ENCODE peak calls at places on chromosomes 3 and 15, in seven cellular contexts. W is activated naive CD4-positive, alpha-beta T cell treated with anti-CD3 and anti-CD28 coated beads, Interleukin-2, amount 50 U/mL, for 16 hours; P is ascending aorta; H is NCI-H1694; A is hypothalamus; R is cardiac fibroblast; B is stomach. O is an unnamed sample.
A peak's percentile ranks its signal among the peaks of the same experiment; 100 is the strongest.

GRCh38 chr3:11381563-11381962 is 109.4 kb downstream of the ATG7 start:
- DNase-seq in W (no peak), P (no peak), H (no peak), A (no peak), R (peak; percentile 23), B (no peak), O (no peak)

GRCh38 chr3:130276203-130276803 is 69.2 kb upstream of the COL6A5 start:
- DNase-seq in W (no peak), P (no peak), H (peak; percentile 19), A (no peak), R (peak; percentile 79), B (no peak), O (no peak)

GRCh38 chr15:70795311-70795665 is 31.9 kb upstream of the UACA start:
- DNase-seq in W (no peak), P (no peak), H (no peak), A (no peak), R (peak; percentile 88), B (no peak), O (no peak)

GRCh38 chr3:59660376-59660775 is 610.6 kb upstream of the CFAP20DC start:
- DNase-seq in W (no peak), P (no peak), H (no peak), A (no peak), R (no peak), B (peak; percentile 28), O (no peak)

GRCh38 chr3:50125541-50126286 is 29.4 kb upstream of the SEMA3F start:
- DNase-seq in W (no peak), P (no peak), H (no peak), A (no peak), R (no peak), B (no peak), O (no peak)

GRCh38 chr3:183827809-183828537 is 2.6 kb upstream of the MAP6D1 start:
- DNase-seq in W (no peak), P (no peak), H (no peak), A (no peak), R (no peak), B (no peak), O (no peak)

GRCh38 chr3:161403251-161403650 is 31.9 kb upstream of the SPTSSB start:
- DNase-seq in W (no peak), P (no peak), H (no peak), A (no peak), R (peak; percentile 6), B (no peak), O (no peak)

GRCh38 chr3:184110316-184110725 is 13.5 kb downstream of the HTR3E start:
- DNase-seq in W (no peak), P (no peak), H (no peak), A (no peak), R (no peak), B (no peak), O (no peak)

GRCh38 chr3:170585937-170586310 is at the start of gene SLC7A14:
- DNase-seq in W (no peak), P (no peak), H (peak; percentile 83), A (peak; percentile 52), R (peak; percentile 5), B (no peak), O (no peak)

GRCh38 chr3:9168230-9168629 is 81.2 kb downstream of the SRGAP3 start:
- DNase-seq in W (peak; percentile 61), P (no peak), H (no peak), A (peak; percentile 29), R (no peak), B (no peak), O (peak; percentile 36)

GRCh38 chr3:55885721-55886120 is 398.6 kb upstream of the WNT5A start:
- DNase-seq in W (no peak), P (no peak), H (no peak), A (no peak), R (no peak), B (no peak), O (no peak)

GRCh38 chr3:161412117-161412516 is 40.8 kb upstream of the SPTSSB start:
- DNase-seq in W (no peak), P (no peak), H (no peak), A (no peak), R (no peak), B (no peak), O (no peak)

GRCh38 chr3:126352476-126353454 is 4.4 kb downstream of the KLF15 start:
- DNase-seq in W (peak; percentile 7), P (no peak), H (no peak), A (no peak), R (peak; percentile 59), B (no peak), O (peak; percentile 5)

GRCh38 chr3:49641921-49642707 is 32.0 kb upstream of the APEH start:
- DNase-seq in W (no peak), P (no peak), H (no peak), A (no peak), R (no peak), B (no peak), O (no peak)

GRCh38 chr15:96285715-96286367 is 44.7 kb upstream of the NR2F2 start:
- DNase-seq in W (no peak), P (no peak), H (no peak), A (no peak), R (no peak), B (no peak), O (no peak)

GRCh38 chr3:153026026-153026425 is 136.0 kb upstream of the RAP2B start:
- DNase-seq in W (no peak), P (no peak), H (peak; percentile 18), A (no peak), R (peak; percentile 68), B (no peak), O (no peak)

GRCh38 chr3:132134611-132135010 is 99.8 kb upstream of the CPNE4 start:
- DNase-seq in W (no peak), P (no peak), H (no peak), A (no peak), R (peak; percentile 79), B (no peak), O (no peak)

GRCh38 chr15:98853593-98854420 is 153.8 kb downstream of the PGPEP1L start:
- DNase-seq in W (no peak), P (no peak), H (no peak), A (no peak), R (peak; percentile 53), B (no peak), O (peak; percentile 38)

GRCh38 chr3:52973806-52974205 is 72.1 kb downstream of the SFMBT1 start:
- DNase-seq in W (no peak), P (no peak), H (no peak), A (no peak), R (no peak), B (no peak), O (no peak)

GRCh38 chr3:107897471-107898180 is 193.2 kb downstream of the CD47 start:
- DNase-seq in W (no peak), P (no peak), H (no peak), A (no peak), R (no peak), B (no peak), O (no peak)

GRCh38 chr15:66706225-66706732 is 4.2 kb downstream of the SMAD6 start:
- DNase-seq in W (no peak), P (no peak), H (no peak), A (no peak), R (peak; percentile 78), B (peak; percentile 63), O (no peak)

GRCh38 chr3:125150525-125151436 is 61.8 kb downstream of the SLC12A8 start:
- DNase-seq in W (peak; percentile 49), P (no peak), H (peak; percentile 41), A (no peak), R (no peak), B (peak; percentile 46), O (peak; percentile 58)

GRCh38 chr3:187628169-187628568 is 42.0 kb downstream of the SST start:
- DNase-seq in W (no peak), P (no peak), H (no peak), A (no peak), R (no peak), B (no peak), O (no peak)